ENCODE peak calls at places on chromosomes 12 and 14, in eight cellular contexts. G is GM13977, M is BE2C, N is tibial artery, H is colonic mucosa, Z is lower leg skin, F is uterus, P is ovary. E is an unnamed sample.

GRCh38 chr12:82383930-82384513 is 25.7 kb downstream of the METTL25 start:
- DNase-seq in G (no peak), M (no peak), N (no peak), H (no peak), Z (no peak), F (no peak), P (no peak), E (no peak)

GRCh38 chr12:70487440-70487839 is 121.3 kb downstream of the KCNMB4 start:
- DNase-seq in G (no peak), M (no peak), N (no peak), H (no peak), Z (no peak), F (no peak), P (no peak), E (no peak)

GRCh38 chr12:95908573-95908972 is 33.8 kb downstream of the CCDC38 start:
- DNase-seq in G (no peak), M (no peak), N (no peak), H (no peak), Z (no peak), F (no peak), P (no peak), E (no peak)

GRCh38 chr12:70122804-70123203 is 120.4 kb upstream of the CNOT2 start:
- DNase-seq in G (no peak), M (no peak), N (no peak), H (no peak), Z (no peak), F (no peak), P (no peak), E (no peak)

GRCh38 chr12:105352940-105353635 is 22.6 kb downstream of the C12orf75 start:
- DNase-seq in G (no peak), M (no peak), N (no peak), H (no peak), Z (no peak), F (no peak), P (no peak), E (no peak)

GRCh38 chr14:21090194-21090939 is 8.1 kb downstream of the ZNF219 start:
- DNase-seq in G (no peak), M (peak; percentile 59), N (peak; percentile 69), H (peak; percentile 67), Z (no peak), F (no peak), P (peak; percentile 51), E (no peak)

GRCh38 chr12:4780624-4781023 is 60.4 kb downstream of the GALNT8 start:
- DNase-seq in G (no peak), M (no peak), N (peak; percentile 91), H (no peak), Z (no peak), F (no peak), P (no peak), E (no peak)

GRCh38 chr14:34539407-34540180 is at the start of gene EAPP:
- DNase-seq in G (peak; percentile 95), M (peak; percentile 98), N (peak; percentile 99), H (peak; percentile 99), Z (peak; percentile 99), F (peak; percentile 95), P (peak; percentile 96), E (peak; percentile 99)

GRCh38 chr12:57889541-57889989 is 43.0 kb upstream of the CTDSP2 start:
- DNase-seq in G (no peak), M (no peak), N (peak; percentile 91), H (peak; percentile 72), Z (peak; percentile 93), F (peak; percentile 89), P (peak; percentile 80), E (peak; percentile 71)

GRCh38 chr14:52279405-52279804 is 11.9 kb downstream of the PTGDR start:
- DNase-seq in G (no peak), M (no peak), N (no peak), H (no peak), Z (no peak), F (no peak), P (no peak), E (no peak)

GRCh38 chr12:42482086-42482819 is 107.3 kb downstream of the PRICKLE1 start:
- DNase-seq in G (no peak), M (no peak), N (no peak), H (no peak), Z (no peak), F (peak; percentile 57), P (peak; percentile 63), E (peak; percentile 80)

GRCh38 chr12:53652366-53652765 is 23.5 kb downstream of the ATP5MC2 start:
- DNase-seq in G (no peak), M (no peak), N (no peak), H (no peak), Z (peak; percentile 32), F (no peak), P (no peak), E (no peak)

GRCh38 chr12:100043657-100044056 is 58.9 kb upstream of the ANKS1B start:
- DNase-seq in G (no peak), M (no peak), N (no peak), H (no peak), Z (no peak), F (no peak), P (no peak), E (no peak)

GRCh38 chr14:103312006-103312635 is 21.9 kb upstream of the EIF5 start:
- DNase-seq in G (no peak), M (no peak), N (peak; percentile 56), H (no peak), Z (no peak), F (no peak), P (no peak), E (no peak)

GRCh38 chr12:103548622-103549601 is 38.2 kb upstream of the STAB2 start:
- DNase-seq in G (peak; percentile 43), M (peak; percentile 73), N (no peak), H (peak; percentile 66), Z (no peak), F (peak; percentile 55), P (peak; percentile 51), E (peak; percentile 53)

GRCh38 chr12:117580718-117581062 is 219.3 kb upstream of the NOS1 start:
- DNase-seq in G (peak; percentile 33), M (peak; percentile 83), N (peak; percentile 79), H (peak; percentile 31), Z (peak; percentile 86), F (peak; percentile 50), P (peak; percentile 9), E (no peak)

GRCh38 chr12:48084066-48084465 is 21.8 kb downstream of the SENP1 start:
- DNase-seq in G (no peak), M (no peak), N (no peak), H (no peak), Z (no peak), F (no peak), P (no peak), E (no peak)

GRCh38 chr12:6052940-6053329 is 71.5 kb downstream of the VWF start:
- DNase-seq in G (no peak), M (no peak), N (no peak), H (no peak), Z (no peak), F (no peak), P (no peak), E (no peak)

GRCh38 chr12:79487386-79488110 is 203.2 kb downstream of the PAWR start:
- DNase-seq in G (no peak), M (no peak), N (no peak), H (no peak), Z (no peak), F (no peak), P (no peak), E (no peak)

GRCh38 chr14:104184506-104184905 is 46.1 kb downstream of the KIF26A start:
- DNase-seq in G (no peak), M (peak; percentile 54), N (no peak), H (no peak), Z (no peak), F (no peak), P (no peak), E (no peak)

GRCh38 chr12:114579389-114579788 is 104.6 kb downstream of the TBX3 start:
- DNase-seq in G (no peak), M (no peak), N (no peak), H (no peak), Z (no peak), F (no peak), P (no peak), E (no peak)

GRCh38 chr12:132279184-132279889 is 50.1 kb downstream of the GALNT9 start:
- DNase-seq in G (no peak), M (no peak), N (no peak), H (peak; percentile 45), Z (no peak), F (no peak), P (no peak), E (peak; percentile 53)

GRCh38 chr14:53570411-53571387 is 385.9 kb downstream of the BMP4 start:
- DNase-seq in G (peak; percentile 74), M (no peak), N (no peak), H (no peak), Z (no peak), F (no peak), P (no peak), E (no peak)

GRCh38 chr14:104826197-104826857 is 25.4 kb downstream of the ZBTB42 start:
- DNase-seq in G (peak; percentile 97), M (peak; percentile 93), N (peak; percentile 92), H (peak; percentile 96), Z (peak; percentile 98), F (peak; percentile 93), P (peak; percentile 97), E (peak; percentile 93)

GRCh38 chr14:47240755-47241437 is 434.5 kb downstream of the MDGA2 start:
- DNase-seq in G (no peak), M (no peak), N (no peak), H (no peak), Z (no peak), F (no peak), P (no peak), E (no peak)

GRCh38 chr12:82279597-82279996 is 78.6 kb downstream of the CCDC59 start:
- DNase-seq in G (no peak), M (no peak), N (no peak), H (no peak), Z (no peak), F (no peak), P (no peak), E (no peak)

GRCh38 chr12:27771470-27772327 is 8.3 kb upstream of the KLHL42 start:
- DNase-seq in G (no peak), M (no peak), N (no peak), H (no peak), Z (no peak), F (no peak), P (no peak), E (no peak)

GRCh38 chr12:11622774-11623375 is 26.6 kb upstream of the ETV6 start:
- DNase-seq in G (peak; percentile 23), M (no peak), N (no peak), H (no peak), Z (no peak), F (no peak), P (no peak), E (no peak)
- TF ChIP-seq CTCF in G (peak; percentile 26), M (peak; percentile 16), N (peak; percentile 26), H (no peak), Z (no peak), F (no peak), P (no peak), E (no peak)

GRCh38 chr14:23093993-23094665 is 807 bp downstream of the ACIN1 start:
- DNase-seq in G (no peak), M (peak; percentile 83), N (no peak), H (no peak), Z (peak; percentile 53), F (no peak), P (no peak), E (no peak)
- TF ChIP-seq CTCF in G (peak; percentile 41), M (peak; percentile 36), N (no peak), H (no peak), Z (no peak), F (no peak), P (no peak), E (no peak)

GRCh38 chr14:65359503-65359902 is 53.0 kb upstream of the FUT8 start:
- DNase-seq in G (no peak), M (no peak), N (no peak), H (no peak), Z (no peak), F (no peak), P (no peak), E (no peak)
- TF ChIP-seq CTCF in G (no peak), M (peak; percentile 7), N (no peak), H (no peak), Z (no peak), F (no peak), P (no peak), E (no peak)

GRCh38 chr14:31300296-31300695 is 92.7 kb upstream of the HECTD1 start:
- DNase-seq in G (no peak), M (no peak), N (no peak), H (no peak), Z (no peak), F (no peak), P (no peak), E (no peak)
- TF ChIP-seq CTCF in G (no peak), M (no peak), N (no peak), H (no peak), Z (no peak), F (no peak), P (no peak), E (no peak)

E was measured in lung.